ENCODE peak calls at places on chromosomes 6 and 20, in nine cellular contexts. One of them, this sample, is unnamed.

GRCh38 chr6:148231572-148231971 is 111.1 kb upstream of the SASH1 start:
- DNase-seq in foreskin fibroblast: peak
- DNase-seq in T-cell: no peak
- DNase-seq in GM20000: no peak
- DNase-seq in NCI-H774: no peak
- DNase-seq in non-pigmented ciliary epithelial cell: no peak
- DNase-seq in fibroblast of mammary gland: peak
- DNase-seq in LoVo: no peak
- DNase-seq in aorta: no peak
- DNase-seq in this sample: no peak

GRCh38 chr6:15461127-15461944 is 201.5 kb downstream of the DTNBP1 start:
- DNase-seq in GM20000: no peak
- DNase-seq in LoVo: no peak
- DNase-seq in foreskin fibroblast: no peak
- DNase-seq in fibroblast of mammary gland: no peak
- DNase-seq in non-pigmented ciliary epithelial cell: no peak
- DNase-seq in NCI-H774: no peak
- DNase-seq in aorta: no peak
- DNase-seq in T-cell: no peak
- DNase-seq in this sample: no peak

GRCh38 chr6:73180718-73181619 is 44.3 kb downstream of the KHDC1L start:
- DNase-seq in LoVo: peak
- DNase-seq in NCI-H774: peak
- DNase-seq in GM20000: peak
- DNase-seq in aorta: no peak
- DNase-seq in T-cell: no peak
- DNase-seq in foreskin fibroblast: peak
- DNase-seq in non-pigmented ciliary epithelial cell: peak
- DNase-seq in fibroblast of mammary gland: peak
- DNase-seq in this sample: peak

GRCh38 chr20:36541227-36542018 is at the start of gene MYL9:
- DNase-seq in fibroblast of mammary gland: peak
- DNase-seq in non-pigmented ciliary epithelial cell: no peak
- DNase-seq in foreskin fibroblast: peak
- DNase-seq in T-cell: no peak
- DNase-seq in aorta: peak
- DNase-seq in GM20000: peak
- DNase-seq in NCI-H774: no peak
- DNase-seq in LoVo: peak
- DNase-seq in this sample: no peak

GRCh38 chr6:33513213-33513612 is 58.8 kb downstream of the ZBTB9 start:
- DNase-seq in T-cell: no peak
- DNase-seq in LoVo: no peak
- DNase-seq in GM20000: no peak
- DNase-seq in aorta: no peak
- DNase-seq in fibroblast of mammary gland: no peak
- DNase-seq in foreskin fibroblast: no peak
- DNase-seq in non-pigmented ciliary epithelial cell: no peak
- DNase-seq in NCI-H774: no peak
- DNase-seq in this sample: no peak

GRCh38 chr6:129643968-129644367 is 66.0 kb downstream of the ARHGAP18 start:
- DNase-seq in foreskin fibroblast: no peak
- DNase-seq in non-pigmented ciliary epithelial cell: no peak
- DNase-seq in T-cell: no peak
- DNase-seq in LoVo: no peak
- DNase-seq in aorta: no peak
- DNase-seq in NCI-H774: no peak
- DNase-seq in GM20000: no peak
- DNase-seq in fibroblast of mammary gland: no peak
- DNase-seq in this sample: no peak

GRCh38 chr6:101393291-101394251 is at the start of gene GRIK2:
- DNase-seq in foreskin fibroblast: peak
- DNase-seq in LoVo: peak
- DNase-seq in non-pigmented ciliary epithelial cell: no peak
- DNase-seq in aorta: peak
- DNase-seq in NCI-H774: peak
- DNase-seq in GM20000: no peak
- DNase-seq in fibroblast of mammary gland: peak
- DNase-seq in T-cell: no peak
- DNase-seq in this sample: no peak

GRCh38 chr6:112413805-112414204 is 66.7 kb downstream of the RFPL4B start:
- DNase-seq in fibroblast of mammary gland: peak
- DNase-seq in LoVo: no peak
- DNase-seq in aorta: no peak
- DNase-seq in foreskin fibroblast: peak
- DNase-seq in T-cell: no peak
- DNase-seq in non-pigmented ciliary epithelial cell: no peak
- DNase-seq in NCI-H774: no peak
- DNase-seq in GM20000: no peak
- DNase-seq in this sample: no peak

GRCh38 chr6:66478705-66479104 is 771.7 kb upstream of the EYS start:
- DNase-seq in T-cell: no peak
- DNase-seq in fibroblast of mammary gland: peak
- DNase-seq in aorta: no peak
- DNase-seq in NCI-H774: no peak
- DNase-seq in foreskin fibroblast: peak
- DNase-seq in non-pigmented ciliary epithelial cell: no peak
- DNase-seq in GM20000: no peak
- DNase-seq in LoVo: no peak
- DNase-seq in this sample: no peak

GRCh38 chr6:31270788-31271640 is 878 bp downstream of the HLA-C start:
- DNase-seq in GM20000: peak
- DNase-seq in T-cell: peak
- DNase-seq in foreskin fibroblast: peak
- DNase-seq in aorta: peak
- DNase-seq in fibroblast of mammary gland: peak
- DNase-seq in LoVo: no peak
- DNase-seq in NCI-H774: peak
- DNase-seq in non-pigmented ciliary epithelial cell: no peak
- DNase-seq in this sample: no peak

GRCh38 chr20:41061155-41061554 is 32.5 kb downstream of the TOP1 start:
- DNase-seq in non-pigmented ciliary epithelial cell: no peak
- DNase-seq in foreskin fibroblast: no peak
- DNase-seq in fibroblast of mammary gland: no peak
- DNase-seq in aorta: no peak
- DNase-seq in T-cell: no peak
- DNase-seq in NCI-H774: no peak
- DNase-seq in GM20000: no peak
- DNase-seq in LoVo: no peak
- DNase-seq in this sample: no peak

GRCh38 chr20:51667002-51667408 is 101.2 kb downstream of the ATP9A start:
- DNase-seq in NCI-H774: no peak
- DNase-seq in LoVo: peak
- DNase-seq in GM20000: no peak
- DNase-seq in foreskin fibroblast: no peak
- DNase-seq in aorta: no peak
- DNase-seq in fibroblast of mammary gland: no peak
- DNase-seq in non-pigmented ciliary epithelial cell: no peak
- DNase-seq in T-cell: peak
- DNase-seq in this sample: no peak

GRCh38 chr6:35363293-35363750 is 21.0 kb downstream of the PPARD start:
- DNase-seq in aorta: peak
- DNase-seq in LoVo: no peak
- DNase-seq in GM20000: no peak
- DNase-seq in non-pigmented ciliary epithelial cell: no peak
- DNase-seq in T-cell: no peak
- DNase-seq in foreskin fibroblast: peak
- DNase-seq in NCI-H774: no peak
- DNase-seq in fibroblast of mammary gland: peak
- DNase-seq in this sample: peak

GRCh38 chr20:50810063-50810462 is 15.2 kb downstream of the BCAS4 start:
- DNase-seq in fibroblast of mammary gland: peak
- DNase-seq in aorta: no peak
- DNase-seq in foreskin fibroblast: peak
- DNase-seq in GM20000: no peak
- DNase-seq in T-cell: no peak
- DNase-seq in NCI-H774: no peak
- DNase-seq in non-pigmented ciliary epithelial cell: no peak
- DNase-seq in LoVo: no peak
- DNase-seq in this sample: no peak

GRCh38 chr20:34927736-34928135 is 27.9 kb downstream of the GSS start:
- DNase-seq in T-cell: no peak
- DNase-seq in aorta: no peak
- DNase-seq in non-pigmented ciliary epithelial cell: no peak
- DNase-seq in LoVo: no peak
- DNase-seq in NCI-H774: no peak
- DNase-seq in foreskin fibroblast: peak
- DNase-seq in fibroblast of mammary gland: no peak
- DNase-seq in GM20000: no peak
- DNase-seq in this sample: no peak

GRCh38 chr20:8394308-8394945 is 262.4 kb downstream of the PLCB1 start:
- DNase-seq in GM20000: peak
- DNase-seq in aorta: no peak
- DNase-seq in NCI-H774: no peak
- DNase-seq in non-pigmented ciliary epithelial cell: no peak
- DNase-seq in foreskin fibroblast: peak
- DNase-seq in LoVo: no peak
- DNase-seq in T-cell: no peak
- DNase-seq in fibroblast of mammary gland: peak
- DNase-seq in this sample: no peak

GRCh38 chr6:27532820-27533538 is 60.1 kb upstream of the ZNF184 start:
- DNase-seq in NCI-H774: no peak
- DNase-seq in T-cell: no peak
- DNase-seq in non-pigmented ciliary epithelial cell: no peak
- DNase-seq in GM20000: no peak
- DNase-seq in fibroblast of mammary gland: peak
- DNase-seq in aorta: no peak
- DNase-seq in foreskin fibroblast: peak
- DNase-seq in LoVo: peak
- DNase-seq in this sample: no peak

GRCh38 chr20:58555078-58555765 is 40.0 kb upstream of the APCDD1L start:
- DNase-seq in NCI-H774: no peak
- DNase-seq in T-cell: no peak
- DNase-seq in non-pigmented ciliary epithelial cell: peak
- DNase-seq in GM20000: no peak
- DNase-seq in foreskin fibroblast: peak
- DNase-seq in fibroblast of mammary gland: peak
- DNase-seq in aorta: no peak
- DNase-seq in LoVo: peak
- DNase-seq in this sample: peak

GRCh38 chr6:119142051-119142450 is 63.6 kb upstream of the FAM184A start:
- DNase-seq in GM20000: no peak
- DNase-seq in non-pigmented ciliary epithelial cell: no peak
- DNase-seq in foreskin fibroblast: peak
- DNase-seq in LoVo: no peak
- DNase-seq in NCI-H774: no peak
- DNase-seq in fibroblast of mammary gland: peak
- DNase-seq in T-cell: no peak
- DNase-seq in aorta: no peak
- DNase-seq in this sample: peak

GRCh38 chr6:17394192-17394611 is 807 bp downstream of the CAP2 start:
- DNase-seq in GM20000: no peak
- DNase-seq in non-pigmented ciliary epithelial cell: no peak
- DNase-seq in fibroblast of mammary gland: peak
- DNase-seq in T-cell: no peak
- DNase-seq in aorta: peak
- DNase-seq in NCI-H774: peak
- DNase-seq in foreskin fibroblast: peak
- DNase-seq in LoVo: peak
- DNase-seq in this sample: peak

GRCh38 chr6:906920-907319 is 214.0 kb upstream of the EXOC2 start:
- DNase-seq in LoVo: no peak
- DNase-seq in aorta: no peak
- DNase-seq in non-pigmented ciliary epithelial cell: peak
- DNase-seq in fibroblast of mammary gland: no peak
- DNase-seq in GM20000: no peak
- DNase-seq in NCI-H774: no peak
- DNase-seq in T-cell: no peak
- DNase-seq in foreskin fibroblast: no peak
- DNase-seq in this sample: no peak

GRCh38 chr6:138662474-138662873 is 111.1 kb upstream of the CCDC28A start:
- DNase-seq in T-cell: no peak
- DNase-seq in aorta: no peak
- DNase-seq in GM20000: no peak
- DNase-seq in LoVo: peak
- DNase-seq in NCI-H774: no peak
- DNase-seq in fibroblast of mammary gland: peak
- DNase-seq in foreskin fibroblast: peak
- DNase-seq in non-pigmented ciliary epithelial cell: no peak
- DNase-seq in this sample: no peak

GRCh38 chr6:72386324-72386723 is 235.5 kb upstream of the KCNQ5 start:
- DNase-seq in LoVo: no peak
- DNase-seq in aorta: no peak
- DNase-seq in fibroblast of mammary gland: peak
- DNase-seq in NCI-H774: no peak
- DNase-seq in T-cell: no peak
- DNase-seq in non-pigmented ciliary epithelial cell: no peak
- DNase-seq in GM20000: no peak
- DNase-seq in foreskin fibroblast: no peak
- DNase-seq in this sample: no peak

GRCh38 chr6:13677878-13678254 is 33.8 kb downstream of the RANBP9 start:
- DNase-seq in fibroblast of mammary gland: no peak
- DNase-seq in non-pigmented ciliary epithelial cell: no peak
- DNase-seq in LoVo: no peak
- DNase-seq in NCI-H774: no peak
- DNase-seq in foreskin fibroblast: no peak
- DNase-seq in aorta: no peak
- DNase-seq in GM20000: no peak
- DNase-seq in T-cell: no peak
- DNase-seq in this sample: no peak

GRCh38 chr6:110255356-110255755 is 75.1 kb downstream of the CDC40 start:
- DNase-seq in fibroblast of mammary gland: peak
- DNase-seq in GM20000: peak
- DNase-seq in LoVo: peak
- DNase-seq in aorta: no peak
- DNase-seq in non-pigmented ciliary epithelial cell: peak
- DNase-seq in foreskin fibroblast: peak
- DNase-seq in NCI-H774: no peak
- DNase-seq in T-cell: no peak
- DNase-seq in this sample: peak

GRCh38 chr6:56890683-56891429 is 64.1 kb upstream of the BEND6 start:
- DNase-seq in GM20000: peak
- DNase-seq in foreskin fibroblast: peak
- DNase-seq in T-cell: no peak
- DNase-seq in non-pigmented ciliary epithelial cell: peak
- DNase-seq in aorta: no peak
- DNase-seq in NCI-H774: no peak
- DNase-seq in LoVo: no peak
- DNase-seq in fibroblast of mammary gland: peak
- DNase-seq in this sample: no peak

GRCh38 chr20:59606566-59606965 is 2.2 kb downstream of the PHACTR3 start:
- DNase-seq in GM20000: no peak
- DNase-seq in fibroblast of mammary gland: no peak
- DNase-seq in NCI-H774: no peak
- DNase-seq in foreskin fibroblast: no peak
- DNase-seq in non-pigmented ciliary epithelial cell: no peak
- DNase-seq in T-cell: no peak
- DNase-seq in LoVo: no peak
- DNase-seq in aorta: peak
- DNase-seq in this sample: no peak

GRCh38 chr20:4069741-4070140 is 54.4 kb upstream of the RNF24 start:
- DNase-seq in NCI-H774: no peak
- DNase-seq in foreskin fibroblast: peak
- DNase-seq in fibroblast of mammary gland: peak
- DNase-seq in non-pigmented ciliary epithelial cell: no peak
- DNase-seq in aorta: no peak
- DNase-seq in LoVo: no peak
- DNase-seq in T-cell: no peak
- DNase-seq in GM20000: no peak
- DNase-seq in this sample: no peak

This sample was measured in HFF-Myc.